ENCODE peak calls at places on chromosomes 2 and 18, in five cellular contexts. One of them, this sample, is unnamed.

GRCh38 chr2:187497858-187498463 is 49.9 kb upstream of the CALCRL start:
- DNase-seq in epithelial cell of esophagus: peak; percentile 10
- DNase-seq in neural crest cell: no peak
- DNase-seq in thoracic aorta: no peak
- DNase-seq in bronchial epithelial cell: peak; percentile 25
- DNase-seq in this sample: no peak

GRCh38 chr2:145344076-145344724 is 824.3 kb upstream of the ZEB2 start:
- DNase-seq in epithelial cell of esophagus: no peak
- DNase-seq in neural crest cell: no peak
- DNase-seq in thoracic aorta: no peak
- DNase-seq in bronchial epithelial cell: no peak
- DNase-seq in this sample: no peak

GRCh38 chr2:74548919-74549684 is 4.6 kb downstream of the LOXL3 start:
- DNase-seq in epithelial cell of esophagus: peak; percentile 58
- DNase-seq in neural crest cell: peak; percentile 36
- DNase-seq in thoracic aorta: no peak
- DNase-seq in bronchial epithelial cell: peak; percentile 40
- DNase-seq in this sample: peak; percentile 74

GRCh38 chr2:15940661-15941482 is 522 bp downstream of the MYCN start:
- DNase-seq in epithelial cell of esophagus: peak; percentile 11
- DNase-seq in neural crest cell: peak; percentile 33
- DNase-seq in thoracic aorta: no peak
- DNase-seq in bronchial epithelial cell: no peak
- DNase-seq in this sample: peak; percentile 43

GRCh38 chr18:3051718-3052410 is 38.9 kb upstream of the LPIN2 start:
- DNase-seq in epithelial cell of esophagus: peak; percentile 47
- DNase-seq in neural crest cell: no peak
- DNase-seq in thoracic aorta: no peak
- DNase-seq in bronchial epithelial cell: peak; percentile 70
- DNase-seq in this sample: no peak

GRCh38 chr18:51196811-51197660 is 445 bp downstream of the MEX3C start:
- DNase-seq in epithelial cell of esophagus: peak; percentile 58
- DNase-seq in neural crest cell: peak; percentile 30
- DNase-seq in thoracic aorta: no peak
- DNase-seq in bronchial epithelial cell: no peak
- DNase-seq in this sample: peak; percentile 41

GRCh38 chr2:32291746-32292145 is 14.0 kb downstream of the YIPF4 start:
- DNase-seq in epithelial cell of esophagus: no peak
- DNase-seq in neural crest cell: no peak
- DNase-seq in thoracic aorta: no peak
- DNase-seq in bronchial epithelial cell: no peak
- DNase-seq in this sample: no peak

GRCh38 chr2:105554235-105554634 is 155.4 kb upstream of the FHL2 start:
- DNase-seq in epithelial cell of esophagus: no peak
- DNase-seq in neural crest cell: no peak
- DNase-seq in thoracic aorta: no peak
- DNase-seq in bronchial epithelial cell: no peak
- DNase-seq in this sample: no peak

GRCh38 chr2:55133467-55134315 is 83.4 kb upstream of the RTN4 start:
- DNase-seq in epithelial cell of esophagus: peak; percentile 51
- DNase-seq in neural crest cell: no peak
- DNase-seq in thoracic aorta: peak; percentile 20
- DNase-seq in bronchial epithelial cell: no peak
- DNase-seq in this sample: no peak

GRCh38 chr18:9446839-9447238 is 28.5 kb upstream of the RALBP1 start:
- DNase-seq in epithelial cell of esophagus: no peak
- DNase-seq in neural crest cell: no peak
- DNase-seq in thoracic aorta: no peak
- DNase-seq in bronchial epithelial cell: no peak
- DNase-seq in this sample: no peak

GRCh38 chr2:172285010-172285621 is 142.3 kb upstream of the ITGA6 start:
- DNase-seq in epithelial cell of esophagus: no peak
- DNase-seq in neural crest cell: peak; percentile 23
- DNase-seq in thoracic aorta: no peak
- DNase-seq in bronchial epithelial cell: no peak
- DNase-seq in this sample: peak; percentile 45

GRCh38 chr2:69683170-69683971 is 39.8 kb upstream of the AAK1 start:
- DNase-seq in epithelial cell of esophagus: peak; percentile 57
- DNase-seq in neural crest cell: no peak
- DNase-seq in thoracic aorta: no peak
- DNase-seq in bronchial epithelial cell: peak; percentile 73
- DNase-seq in this sample: no peak

GRCh38 chr18:3624818-3625716 is 175.1 kb downstream of the TGIF1 start:
- DNase-seq in epithelial cell of esophagus: peak; percentile 90
- DNase-seq in neural crest cell: no peak
- DNase-seq in thoracic aorta: no peak
- DNase-seq in bronchial epithelial cell: peak; percentile 93
- DNase-seq in this sample: no peak

GRCh38 chr2:235568431-235568830 is 74.6 kb downstream of the AGAP1 start:
- DNase-seq in epithelial cell of esophagus: no peak
- DNase-seq in neural crest cell: no peak
- DNase-seq in thoracic aorta: no peak
- DNase-seq in bronchial epithelial cell: no peak
- DNase-seq in this sample: no peak

GRCh38 chr2:198296665-198297308 is 492.4 kb downstream of the PLCL1 start:
- DNase-seq in epithelial cell of esophagus: peak; percentile 55
- DNase-seq in neural crest cell: peak; percentile 56
- DNase-seq in thoracic aorta: no peak
- DNase-seq in bronchial epithelial cell: peak; percentile 32
- DNase-seq in this sample: peak; percentile 72

GRCh38 chr18:74994502-74995403 is 214.2 kb downstream of the PTGR3 start:
- DNase-seq in epithelial cell of esophagus: peak; percentile 66
- DNase-seq in neural crest cell: no peak
- DNase-seq in thoracic aorta: no peak
- DNase-seq in bronchial epithelial cell: peak; percentile 84
- DNase-seq in this sample: no peak

GRCh38 chr18:57397440-57397839 is 37.7 kb upstream of the ONECUT2 start:
- DNase-seq in epithelial cell of esophagus: peak; percentile 42
- DNase-seq in neural crest cell: no peak
- DNase-seq in thoracic aorta: no peak
- DNase-seq in bronchial epithelial cell: peak; percentile 55
- DNase-seq in this sample: no peak

GRCh38 chr18:11324510-11324909 is 175.1 kb upstream of the PIEZO2 start:
- DNase-seq in epithelial cell of esophagus: no peak
- DNase-seq in neural crest cell: no peak
- DNase-seq in thoracic aorta: no peak
- DNase-seq in bronchial epithelial cell: no peak
- DNase-seq in this sample: no peak

GRCh38 chr18:32771169-32771751 is 1.6 kb downstream of the KLHL14 start:
- DNase-seq in epithelial cell of esophagus: peak; percentile 4
- DNase-seq in neural crest cell: peak; percentile 30
- DNase-seq in thoracic aorta: no peak
- DNase-seq in bronchial epithelial cell: no peak
- DNase-seq in this sample: peak; percentile 55

GRCh38 chr2:9247786-9248185 is 41.2 kb downstream of the ASAP2 start:
- DNase-seq in epithelial cell of esophagus: no peak
- DNase-seq in neural crest cell: no peak
- DNase-seq in thoracic aorta: no peak
- DNase-seq in bronchial epithelial cell: no peak
- DNase-seq in this sample: no peak

GRCh38 chr2:222960126-222960525 is 91.9 kb upstream of the KCNE4 start:
- DNase-seq in epithelial cell of esophagus: peak; percentile 11
- DNase-seq in neural crest cell: no peak
- DNase-seq in thoracic aorta: no peak
- DNase-seq in bronchial epithelial cell: no peak
- DNase-seq in this sample: no peak

GRCh38 chr18:79797518-79798345 is at the start of gene KCNG2:
- DNase-seq in epithelial cell of esophagus: peak; percentile 9
- DNase-seq in neural crest cell: peak; percentile 45
- DNase-seq in thoracic aorta: no peak
- DNase-seq in bronchial epithelial cell: no peak
- DNase-seq in this sample: peak; percentile 80

GRCh38 chr2:62578837-62579640 is 73.0 kb upstream of the TMEM17 start:
- DNase-seq in epithelial cell of esophagus: peak; percentile 95
- DNase-seq in neural crest cell: no peak
- DNase-seq in thoracic aorta: no peak
- DNase-seq in bronchial epithelial cell: peak; percentile 94
- DNase-seq in this sample: no peak

GRCh38 chr2:17059452-17059851 is 393.8 kb upstream of the CYRIA start:
- DNase-seq in epithelial cell of esophagus: no peak
- DNase-seq in neural crest cell: no peak
- DNase-seq in thoracic aorta: no peak
- DNase-seq in bronchial epithelial cell: no peak
- DNase-seq in this sample: no peak

GRCh38 chr2:17518212-17519154 is at the start of gene RAD51AP2:
- DNase-seq in epithelial cell of esophagus: peak; percentile 86
- DNase-seq in neural crest cell: peak; percentile 80
- DNase-seq in thoracic aorta: peak; percentile 52
- DNase-seq in bronchial epithelial cell: peak; percentile 71
- DNase-seq in this sample: peak; percentile 94

GRCh38 chr2:24456610-24457556 is 34.2 kb upstream of the NCOA1 start:
- DNase-seq in epithelial cell of esophagus: peak; percentile 75
- DNase-seq in neural crest cell: no peak
- DNase-seq in thoracic aorta: peak; percentile 57
- DNase-seq in bronchial epithelial cell: peak; percentile 79
- DNase-seq in this sample: no peak

GRCh38 chr2:206477296-206477695 is 34.0 kb downstream of the ADAM23 start:
- DNase-seq in epithelial cell of esophagus: peak; percentile 52
- DNase-seq in neural crest cell: no peak
- DNase-seq in thoracic aorta: no peak
- DNase-seq in bronchial epithelial cell: peak; percentile 47
- DNase-seq in this sample: no peak

GRCh38 chr2:164560181-164560792 is 61.0 kb downstream of the GRB14 start:
- DNase-seq in epithelial cell of esophagus: peak; percentile 28
- DNase-seq in neural crest cell: no peak
- DNase-seq in thoracic aorta: no peak
- DNase-seq in bronchial epithelial cell: peak; percentile 34
- DNase-seq in this sample: peak; percentile 9

GRCh38 chr2:41741951-41742563 is 305.8 kb upstream of the PKDCC start:
- DNase-seq in epithelial cell of esophagus: no peak
- DNase-seq in neural crest cell: no peak
- DNase-seq in thoracic aorta: no peak
- DNase-seq in bronchial epithelial cell: no peak
- DNase-seq in this sample: no peak

GRCh38 chr2:206250041-206250897 is 24.2 kb upstream of the ZDBF2 start:
- DNase-seq in epithelial cell of esophagus: peak; percentile 24
- DNase-seq in neural crest cell: no peak
- DNase-seq in thoracic aorta: no peak
- DNase-seq in bronchial epithelial cell: no peak
- DNase-seq in this sample: no peak

GRCh38 chr2:101307950-101308431 is 510 bp downstream of the RNF149 start:
- DNase-seq in epithelial cell of esophagus: no peak
- DNase-seq in neural crest cell: peak; percentile 14
- DNase-seq in thoracic aorta: no peak
- DNase-seq in bronchial epithelial cell: no peak
- DNase-seq in this sample: peak; percentile 35

GRCh38 chr2:53021285-53021684 is 746.3 kb upstream of the CHAC2 start:
- DNase-seq in epithelial cell of esophagus: peak; percentile 26
- DNase-seq in neural crest cell: no peak
- DNase-seq in thoracic aorta: no peak
- DNase-seq in bronchial epithelial cell: peak; percentile 39
- DNase-seq in this sample: no peak

GRCh38 chr18:49656098-49656591 is 94.3 kb downstream of the LIPG start:
- DNase-seq in epithelial cell of esophagus: peak; percentile 94
- DNase-seq in neural crest cell: no peak
- DNase-seq in thoracic aorta: no peak
- DNase-seq in bronchial epithelial cell: peak; percentile 86
- DNase-seq in this sample: no peak

GRCh38 chr2:200127852-200128251 is 172.5 kb downstream of the MAIP1 start:
- DNase-seq in epithelial cell of esophagus: no peak
- DNase-seq in neural crest cell: no peak
- DNase-seq in thoracic aorta: no peak
- DNase-seq in bronchial epithelial cell: no peak
- DNase-seq in this sample: no peak
- TF ChIP-seq CTCF in epithelial cell of esophagus: no peak
- TF ChIP-seq CTCF in neural crest cell: no peak
- TF ChIP-seq CTCF in thoracic aorta: no peak
- TF ChIP-seq CTCF in bronchial epithelial cell: no peak
- TF ChIP-seq CTCF in this sample: no peak

GRCh38 chr2:161004379-161004778 is 155.8 kb upstream of the TANK start:
- DNase-seq in epithelial cell of esophagus: peak; percentile 20
- DNase-seq in neural crest cell: no peak
- DNase-seq in thoracic aorta: no peak
- DNase-seq in bronchial epithelial cell: peak; percentile 13
- DNase-seq in this sample: no peak
- TF ChIP-seq CTCF in epithelial cell of esophagus: peak; percentile 47
- TF ChIP-seq CTCF in neural crest cell: peak; percentile 57
- TF ChIP-seq CTCF in thoracic aorta: no peak
- TF ChIP-seq CTCF in bronchial epithelial cell: peak; percentile 37
- TF ChIP-seq CTCF in this sample: no peak

DNA sequence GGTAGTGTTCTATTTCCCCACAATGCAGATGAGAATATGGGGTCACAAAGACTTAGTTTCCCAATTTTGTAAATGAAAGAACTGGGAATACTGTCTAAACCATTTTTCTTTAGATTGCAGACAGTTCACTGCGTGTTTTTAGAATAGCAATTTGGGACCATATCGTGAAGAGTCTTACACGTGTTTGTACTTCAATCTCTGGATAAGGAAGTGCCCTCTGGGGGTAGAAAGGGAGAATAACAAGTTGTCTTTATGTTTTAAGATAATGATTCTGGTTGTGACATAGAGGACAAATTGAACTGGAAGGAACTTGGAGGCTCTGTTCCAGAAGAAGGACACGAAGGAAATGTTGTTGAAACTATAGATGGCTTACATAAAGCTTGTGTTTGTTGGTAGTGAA is 457.7 kb downstream of the CBLN2 start:
- DNase-seq in epithelial cell of esophagus: peak; percentile 51
- DNase-seq in neural crest cell: no peak
- DNase-seq in thoracic aorta: no peak
- DNase-seq in bronchial epithelial cell: peak; percentile 8
- DNase-seq in this sample: no peak
- TF ChIP-seq CTCF in epithelial cell of esophagus: peak; percentile 57
- TF ChIP-seq CTCF in neural crest cell: peak; percentile 71
- TF ChIP-seq CTCF in thoracic aorta: no peak
- TF ChIP-seq CTCF in bronchial epithelial cell: peak; percentile 10
- TF ChIP-seq CTCF in this sample: peak; percentile 49

GRCh38 chr2:64062840-64063239 is 43.6 kb upstream of the VPS54 start:
- DNase-seq in epithelial cell of esophagus: peak; percentile 89
- DNase-seq in neural crest cell: no peak
- DNase-seq in thoracic aorta: no peak
- DNase-seq in bronchial epithelial cell: peak; percentile 89
- DNase-seq in this sample: no peak

GRCh38 chr2:64063454-64063853 is 44.2 kb upstream of the VPS54 start:
- DNase-seq in epithelial cell of esophagus: no peak
- DNase-seq in neural crest cell: no peak
- DNase-seq in thoracic aorta: no peak
- DNase-seq in bronchial epithelial cell: no peak
- DNase-seq in this sample: no peak

GRCh38 chr2:64063924-64064331 is 44.7 kb upstream of the VPS54 start:
- DNase-seq in epithelial cell of esophagus: peak; percentile 82
- DNase-seq in neural crest cell: no peak
- DNase-seq in thoracic aorta: no peak
- DNase-seq in bronchial epithelial cell: peak; percentile 92
- DNase-seq in this sample: no peak

GRCh38 chr2:64065516-64065915 is 46.3 kb upstream of the VPS54 start:
- DNase-seq in epithelial cell of esophagus: peak; percentile 78
- DNase-seq in neural crest cell: no peak
- DNase-seq in thoracic aorta: no peak
- DNase-seq in bronchial epithelial cell: peak; percentile 46
- DNase-seq in this sample: no peak

DNA sequence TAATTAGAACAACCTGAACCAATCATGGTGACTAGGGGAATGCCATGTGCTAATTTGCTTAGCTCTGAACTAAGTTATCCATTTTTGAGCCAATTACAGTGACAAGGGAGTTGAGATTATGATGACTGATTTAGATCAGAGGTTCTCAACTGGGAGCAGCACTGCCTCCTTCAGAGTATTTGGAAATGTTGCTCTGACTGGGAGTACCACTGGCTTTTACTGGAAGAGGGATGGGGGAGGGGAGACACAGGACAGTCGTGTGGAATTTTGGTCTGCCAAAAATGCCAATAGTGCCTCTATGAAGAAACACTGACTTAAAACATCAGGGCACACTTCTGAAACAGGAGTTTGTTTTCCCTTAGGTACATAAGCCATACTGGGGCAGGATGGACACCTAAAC is 48.1 kb upstream of the VPS54 start:
- DNase-seq in epithelial cell of esophagus: no peak
- DNase-seq in neural crest cell: no peak
- DNase-seq in thoracic aorta: no peak
- DNase-seq in bronchial epithelial cell: no peak
- DNase-seq in this sample: no peak
- TF ChIP-seq CTCF in epithelial cell of esophagus: peak; percentile 1
- TF ChIP-seq CTCF in neural crest cell: no peak
- TF ChIP-seq CTCF in thoracic aorta: no peak
- TF ChIP-seq CTCF in bronchial epithelial cell: no peak
- TF ChIP-seq CTCF in this sample: no peak